ENCODE peak calls at places on chromosomes 2 and 18, in six cellular contexts. G is H1, J is K562, E is HCT116, D is HepG2, A is SK-N-SH. I is an unnamed sample.

GRCh38 chr2:126720031-126720368 is 64.0 kb downstream of the GYPC start:
- DNase-seq in E (no peak), J (no peak), D (no peak), G (no peak), A (no peak), I (no peak)

GRCh38 chr2:74886251-74886650 is 52.3 kb downstream of the HK2 start:
- DNase-seq in J (no peak), E (no peak), A (no peak), D (no peak), G (no peak), I (no peak)

GRCh38 chr2:55519908-55520885 is 679 bp downstream of the CFAP36 start:
- DNase-seq in D (peak), J (peak), E (no peak), A (peak), G (no peak), I (no peak)

GRCh38 chr18:74476154-74476553 is 19.0 kb upstream of the DIPK1C start:
- DNase-seq in E (no peak), D (peak), A (peak), G (no peak), J (peak), I (peak)

GRCh38 chr2:197298609-197299008 is 12.0 kb downstream of the ANKRD44 start:
- DNase-seq in E (no peak), G (no peak), J (no peak), D (no peak), A (no peak), I (no peak)

GRCh38 chr18:24176727-24177416 is 38.0 kb downstream of the CABYR start:
- DNase-seq in D (peak), G (peak), A (peak), J (peak), E (peak), I (peak)

GRCh38 chr2:133566967-133567645 is 1.2 kb downstream of the NCKAP5 start:
- DNase-seq in E (no peak), D (no peak), A (no peak), G (no peak), J (no peak), I (no peak)

GRCh38 chr2:207543272-207543671 is 13.5 kb downstream of the CREB1 start:
- DNase-seq in E (no peak), A (no peak), G (no peak), J (no peak), D (no peak), I (no peak)

GRCh38 chr18:49051323-49051967 is 100.7 kb upstream of the SMAD7 start:
- DNase-seq in E (no peak), D (no peak), G (no peak), J (no peak), A (no peak), I (peak)

GRCh38 chr2:46814160-46814559 is 101.4 kb downstream of the MCFD2 start:
- DNase-seq in E (no peak), D (no peak), G (no peak), J (no peak), A (peak), I (no peak)

GRCh38 chr2:189142893-189143759 is 36.4 kb downstream of the COL5A2 start:
- DNase-seq in D (peak), J (peak), E (peak), G (peak), A (no peak), I (peak)

GRCh38 chr2:144424559-144425240 is 95.2 kb downstream of the ZEB2 start:
- DNase-seq in E (no peak), J (no peak), D (no peak), A (no peak), G (no peak), I (no peak)

GRCh38 chr18:63879684-63880083 is 7.8 kb upstream of the SERPINB2 start:
- DNase-seq in G (no peak), J (no peak), D (no peak), A (no peak), E (no peak), I (no peak)

GRCh38 chr2:18268400-18268799 is 292.1 kb downstream of the RDH14 start:
- DNase-seq in D (no peak), G (no peak), J (no peak), E (no peak), A (no peak), I (no peak)

GRCh38 chr2:2389215-2389614 is 58.1 kb upstream of the MYT1L start:
- DNase-seq in E (no peak), A (no peak), G (no peak), J (no peak), D (no peak), I (no peak)

GRCh38 chr18:23238152-23238531 is 102.9 kb downstream of the CABLES1 start:
- DNase-seq in E (no peak), A (no peak), J (no peak), G (no peak), D (no peak), I (no peak)

GRCh38 chr2:60589093-60589492 is 35.6 kb upstream of the BCL11A start:
- DNase-seq in J (no peak), E (no peak), D (no peak), G (no peak), A (no peak), I (no peak)

GRCh38 chr2:109455731-109456691 is 157.8 kb downstream of the SEPTIN10 start:
- DNase-seq in A (no peak), E (no peak), G (no peak), J (no peak), D (no peak), I (no peak)

GRCh38 chr2:152525277-152525838 is 190.4 kb downstream of the FMNL2 start:
- DNase-seq in E (no peak), D (peak), G (no peak), J (no peak), A (no peak), I (no peak)

GRCh38 chr2:167581961-167582574 is 665.3 kb downstream of the STK39 start:
- DNase-seq in D (no peak), G (no peak), A (no peak), J (no peak), E (no peak), I (no peak)

GRCh38 chr18:33757037-33757436 is 179.0 kb downstream of the ASXL3 start:
- DNase-seq in G (no peak), E (no peak), J (no peak), D (no peak), A (no peak), I (no peak)

GRCh38 chr2:107712857-107713256 is 113.8 kb upstream of the RGPD4 start:
- DNase-seq in J (no peak), G (no peak), D (no peak), A (no peak), E (no peak), I (peak)

GRCh38 chr18:22765889-22766288 is 167.2 kb upstream of the RBBP8 start:
- DNase-seq in J (no peak), G (no peak), D (no peak), A (no peak), E (no peak), I (no peak)

GRCh38 chr2:227363756-227364155 is 15.3 kb downstream of the TM4SF20 start:
- DNase-seq in J (no peak), A (no peak), D (no peak), G (no peak), E (no peak), I (no peak)

GRCh38 chr2:55115795-55116597 is 65.7 kb upstream of the RTN4 start:
- DNase-seq in E (peak), D (no peak), A (no peak), G (no peak), J (no peak), I (no peak)

GRCh38 chr18:34710430-34711386 is 610 bp downstream of the DTNA start:
- DNase-seq in J (no peak), A (peak), E (no peak), D (no peak), G (no peak), I (no peak)

GRCh38 chr2:196258407-196258806 is 87.0 kb upstream of the STK17B start:
- DNase-seq in D (no peak), A (no peak), E (no peak), J (no peak), G (no peak), I (no peak)

GRCh38 chr18:34493566-34494358 is 216.3 kb upstream of the DTNA start:
- DNase-seq in G (no peak), E (no peak), J (no peak), D (peak), A (peak), I (peak)

GRCh38 chr2:46645681-46646162 is 166.4 kb downstream of the TMEM247 start:
- DNase-seq in J (no peak), G (no peak), D (no peak), E (no peak), A (no peak), I (no peak)

GRCh38 chr2:219116776-219117646 is 43.6 kb downstream of the NHEJ1 start:
- DNase-seq in E (no peak), G (no peak), A (no peak), J (no peak), D (peak), I (no peak)

GRCh38 chr2:162245737-162246136 is 2.5 kb upstream of the FAP start:
- DNase-seq in D (no peak), G (no peak), A (no peak), E (no peak), J (no peak), I (peak)

GRCh38 chr2:127096280-127096679 is 10.7 kb downstream of the BIN1 start:
- DNase-seq in A (no peak), E (no peak), D (no peak), G (no peak), J (no peak), I (no peak)

GRCh38 chr18:8601277-8602032 is 7.8 kb upstream of the RAB12 start:
- DNase-seq in J (no peak), D (no peak), A (no peak), G (no peak), E (no peak), I (no peak)

GRCh38 chr2:231706731-231707624 is 1.3 kb upstream of the PTMA start:
- DNase-seq in E (peak), G (peak), A (peak), D (peak), J (peak), I (peak)

GRCh38 chr2:231699006-231699405 is 9.3 kb upstream of the PTMA start:
- DNase-seq in A (no peak), G (no peak), E (no peak), J (no peak), D (no peak), I (no peak)

GRCh38 chr2:231704017-231704416 is 4.3 kb upstream of the PTMA start:
- DNase-seq in D (no peak), G (no peak), E (no peak), J (no peak), A (no peak), I (no peak)

GRCh38 chr2:231696004-231696367 is 12.3 kb upstream of the PTMA start:
- DNase-seq in D (no peak), A (no peak), J (no peak), E (no peak), G (no peak), I (no peak)

GRCh38 chr2:231701456-231702373 is 6.6 kb upstream of the PTMA start:
- DNase-seq in A (no peak), J (no peak), E (no peak), D (peak), G (no peak), I (no peak)
- TF ChIP-seq JUND in A (no peak), J (no peak), E (no peak), D (no peak), G (no peak), I (no peak)

DNA sequence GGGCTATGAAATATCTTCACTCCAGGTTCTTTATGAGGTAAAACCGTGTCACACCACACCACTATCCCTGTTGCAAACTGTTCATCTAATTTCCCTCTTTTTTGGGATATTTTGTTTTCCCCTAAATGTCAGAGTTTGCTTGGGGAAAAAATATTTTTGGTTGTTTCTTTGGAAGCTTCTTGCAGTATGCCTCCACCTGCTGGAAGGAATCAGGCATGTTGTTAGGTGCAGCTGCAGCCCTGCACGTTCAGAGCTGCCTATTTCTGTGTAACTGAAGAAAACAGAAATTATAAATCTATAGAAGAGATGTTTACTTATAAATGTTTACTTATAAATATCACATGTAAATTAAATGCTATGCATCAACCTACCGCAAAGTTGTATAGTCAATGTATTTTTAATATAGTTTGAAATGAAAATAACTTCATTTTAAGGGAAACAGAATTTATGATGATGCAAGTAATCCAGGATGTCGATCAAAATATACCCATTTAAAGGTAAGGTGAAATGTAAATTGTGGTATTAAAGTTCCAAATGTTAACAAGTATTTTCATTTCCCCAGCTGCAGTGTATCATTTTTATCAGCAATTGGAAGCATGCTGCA is 238.0 kb downstream of the ZNF516 start:
- DNase-seq in A (peak), D (peak), J (no peak), E (peak), G (no peak), I (peak)
- TF ChIP-seq JUND in A (no peak), D (no peak), J (no peak), E (no peak), G (no peak), I (no peak)

GRCh38 chr2:181407171-181407570 is 50.0 kb upstream of the ITGA4 start:
- DNase-seq in E (no peak), D (no peak), J (no peak), G (no peak), A (no peak), I (no peak)

DNA sequence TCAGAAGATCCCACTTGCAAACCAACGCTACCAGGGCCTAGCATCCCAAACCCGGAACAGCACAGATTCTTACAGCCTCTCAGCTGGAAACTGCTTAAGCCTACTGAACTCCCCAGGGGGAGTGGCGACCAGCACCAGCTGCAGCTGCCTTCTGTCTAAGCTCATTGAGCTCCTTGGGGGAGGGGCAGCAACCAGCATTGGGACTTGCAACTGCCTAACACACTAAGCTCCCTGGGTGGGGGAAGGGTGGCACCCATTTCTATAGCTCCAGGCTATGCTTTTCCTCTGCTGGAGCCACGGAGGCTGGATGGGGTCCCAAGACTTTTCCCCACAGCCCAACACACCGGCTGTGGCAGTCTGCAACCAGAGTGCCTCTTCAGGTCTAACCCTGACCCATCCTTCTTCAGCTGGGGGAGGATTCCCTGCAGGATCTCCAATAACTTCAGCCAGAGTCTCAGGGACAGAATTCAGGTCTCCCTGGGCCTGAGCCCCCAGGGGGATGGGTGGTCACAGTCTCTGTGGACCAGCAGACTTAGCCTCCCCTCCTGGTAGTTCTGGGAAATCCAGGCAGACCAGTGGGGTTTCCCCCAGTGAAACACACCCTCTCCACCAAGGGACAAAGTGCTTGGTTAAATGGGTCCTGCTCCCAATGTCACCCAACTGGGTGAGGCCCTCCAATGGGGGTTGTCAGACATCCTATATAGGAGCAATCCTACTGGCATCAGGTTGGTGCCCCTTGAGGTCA is 45.9 kb upstream of the ITGA4 start:
- DNase-seq in D (no peak), J (no peak), A (no peak), G (peak), E (no peak), I (no peak)
- TF ChIP-seq JUND in D (no peak), J (no peak), A (no peak), G (no peak), E (no peak), I (no peak)

DNA sequence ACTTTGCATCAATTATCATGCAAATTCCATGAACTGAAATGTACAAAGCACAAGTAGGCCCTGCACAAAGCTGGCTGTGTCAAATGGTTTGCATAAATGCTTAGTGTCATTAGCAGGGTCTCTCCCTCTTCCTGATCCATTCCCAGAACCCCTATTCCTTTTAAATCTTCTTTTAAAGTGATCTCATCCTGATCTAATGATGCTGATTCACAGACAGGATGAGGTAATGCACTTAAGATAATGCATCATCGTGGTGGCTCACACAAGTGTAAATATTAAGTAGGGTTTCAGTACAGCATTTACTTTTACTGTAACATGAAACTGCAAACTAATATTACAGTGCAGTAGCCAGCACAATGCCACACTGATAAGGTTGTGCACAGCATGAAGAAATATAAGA is 304.8 kb upstream of the SOX11 start:
- DNase-seq in J (no peak), A (no peak), E (no peak), D (no peak), G (no peak), I (no peak)
- TF ChIP-seq JUND in J (no peak), A (no peak), E (no peak), D (no peak), G (no peak), I (no peak)

DNA sequence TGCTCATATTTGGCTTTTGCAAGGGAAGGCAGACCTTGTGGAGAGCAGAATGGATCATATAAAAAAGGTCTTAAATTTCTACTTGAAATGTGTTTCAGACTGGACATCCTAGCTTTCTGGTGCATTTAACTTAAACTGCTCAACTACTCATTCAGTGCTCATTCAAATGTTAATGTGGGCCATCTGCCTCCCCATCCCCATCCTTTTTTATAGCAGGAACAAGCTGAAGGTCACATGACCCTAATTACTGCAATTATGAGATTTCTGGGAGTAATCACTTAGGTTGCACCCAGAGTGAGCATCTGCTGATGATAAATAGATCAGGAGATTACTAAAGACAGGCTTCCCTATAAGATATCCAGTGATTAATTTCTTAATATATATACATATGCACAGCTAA is 96.1 kb downstream of the MAP2 start:
- DNase-seq in D (no peak), G (no peak), A (no peak), J (no peak), E (no peak), I (no peak)
- TF ChIP-seq JUND in D (no peak), G (no peak), A (no peak), J (no peak), E (no peak), I (no peak)

GRCh38 chr2:9696731-9697130 is 65.9 kb upstream of the YWHAQ start:
- DNase-seq in A (no peak), G (no peak), D (no peak), E (no peak), J (no peak), I (no peak)
- TF ChIP-seq JUND in A (no peak), G (no peak), D (no peak), E (no peak), J (no peak), I (no peak)

GRCh38 chr2:43127208-43127940 is 99.0 kb downstream of the ZFP36L2 start:
- DNase-seq in E (peak), J (peak), D (peak), A (peak), G (peak), I (no peak)
- TF ChIP-seq JUND in E (no peak), J (no peak), D (no peak), A (no peak), G (no peak), I (no peak)

DNA sequence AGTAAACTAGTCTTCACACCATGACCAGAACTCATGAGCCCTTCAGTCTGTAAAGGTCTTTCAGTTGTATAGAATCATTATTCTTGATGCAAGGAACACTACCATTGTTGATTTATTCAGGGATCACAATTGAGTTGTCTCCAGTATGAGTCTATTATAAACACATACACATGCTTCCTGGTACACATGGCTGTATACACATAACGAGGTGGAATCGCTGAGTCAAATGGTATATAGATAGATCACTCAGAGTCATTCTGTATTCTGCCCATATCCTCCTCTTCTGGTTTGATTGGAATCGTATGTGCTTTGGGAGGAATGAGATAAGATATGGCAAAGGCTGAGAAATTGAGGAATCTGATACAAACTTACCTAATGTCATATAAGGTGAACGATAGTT is 216.0 kb downstream of the UBE2E3 start:
- DNase-seq in J (no peak), G (no peak), D (no peak), A (no peak), E (no peak), I (no peak)
- TF ChIP-seq JUND in J (no peak), G (no peak), D (no peak), A (no peak), E (no peak), I (no peak)